ENCODE peak calls at places on chromosomes 2 and 18, in four cellular contexts. R is activated CD4-positive, CD25-positive, alpha-beta regulatory T cell treated with anti-CD3 and anti-CD28 coated beads, Interleukin-2, amount 50 U/mL, for 72 hours; C is stromal cell of bone marrow; B is stimulated activated CD8-positive, alpha-beta memory T cell treated with anti-CD3 and anti-CD28 coated beads, Interleukin-2, amount 100 ng/mL, for 1 hour. U is an unnamed sample.
A peak's percentile ranks its signal among the peaks of the same experiment; 100 is the strongest.

GRCh38 chr2:55056024-55056521 is 5.8 kb upstream of the RTN4 start:
- DNase-seq in R (no peak), C (peak; percentile 53), B (no peak), U (no peak)

GRCh38 chr2:222610746-222611145 is 45.1 kb downstream of the FARSB start:
- DNase-seq in R (no peak), C (no peak), B (no peak), U (no peak)

GRCh38 chr2:105843797-105844374 is 99.2 kb downstream of the NCK2 start:
- DNase-seq in R (no peak), C (no peak), B (no peak), U (no peak)

GRCh38 chr2:1600191-1601063 is 143.9 kb downstream of the PXDN start:
- DNase-seq in R (no peak), C (no peak), B (no peak), U (no peak)

GRCh38 chr2:174836345-174836999 is 72.2 kb upstream of the CHRNA1 start:
- DNase-seq in R (no peak), C (peak; percentile 67), B (no peak), U (no peak)

GRCh38 chr18:75208055-75208835 is 694 bp downstream of the PTGR3 start:
- DNase-seq in R (peak; percentile 52), C (no peak), B (no peak), U (peak; percentile 41)

GRCh38 chr2:171441470-171441869 is 7.4 kb downstream of the DCAF17 start:
- DNase-seq in R (no peak), C (no peak), B (no peak), U (no peak)

GRCh38 chr2:67006373-67006960 is 390.7 kb upstream of the ETAA1 start:
- DNase-seq in R (no peak), C (no peak), B (no peak), U (no peak)

GRCh38 chr2:149002378-149002890 is 36.1 kb upstream of the LYPD6B start:
- DNase-seq in R (no peak), C (no peak), B (no peak), U (no peak)

GRCh38 chr2:2887772-2888387 is 489.7 kb downstream of the EIPR1 start:
- DNase-seq in R (no peak), C (no peak), B (no peak), U (no peak)

GRCh38 chr2:86337235-86338099 is at the start of gene REEP1:
- DNase-seq in R (no peak), C (no peak), B (no peak), U (peak; percentile 13)

GRCh38 chr2:217950401-217950871 is 52.4 kb downstream of the TNS1 start:
- DNase-seq in R (no peak), C (no peak), B (no peak), U (no peak)

GRCh38 chr2:229921101-229921891 is 513 bp downstream of the TRIP12 start:
- DNase-seq in R (peak; percentile 66), C (peak; percentile 36), B (peak; percentile 46), U (no peak)

GRCh38 chr2:167759531-167759930 is 487.9 kb downstream of the STK39 start:
- DNase-seq in R (no peak), C (no peak), B (no peak), U (no peak)

GRCh38 chr2:168427451-168427850 is 28.6 kb upstream of the CERS6 start:
- DNase-seq in R (no peak), C (peak; percentile 74), B (no peak), U (no peak)

GRCh38 chr2:26640331-26640745 is 828 bp downstream of the CIB4 start:
- DNase-seq in R (no peak), C (peak; percentile 61), B (no peak), U (no peak)

GRCh38 chr2:47907097-47907781 is 941 bp upstream of the FBXO11 start:
- DNase-seq in R (no peak), C (no peak), B (no peak), U (no peak)

GRCh38 chr2:114450639-114451038 is 8.2 kb downstream of the DPP10 start:
- DNase-seq in R (no peak), C (no peak), B (no peak), U (no peak)

GRCh38 chr2:181764095-181764963 is 84.0 kb upstream of the NEUROD1 start:
- DNase-seq in R (no peak), C (no peak), B (no peak), U (no peak)

GRCh38 chr2:43073373-43073772 is 153.0 kb downstream of the ZFP36L2 start:
- DNase-seq in R (no peak), C (peak; percentile 54), B (no peak), U (no peak)

GRCh38 chr2:24497685-24498084 is 6.6 kb downstream of the NCOA1 start:
- DNase-seq in R (no peak), C (no peak), B (no peak), U (no peak)

GRCh38 chr2:159399716-159400525 is 113.4 kb upstream of the WDSUB1 start:
- DNase-seq in R (no peak), C (peak; percentile 6), B (no peak), U (peak; percentile 81)

GRCh38 chr2:25339791-25340339 is 1.9 kb downstream of the DNMT3A start:
- DNase-seq in R (no peak), C (no peak), B (no peak), U (no peak)

GRCh38 chr2:52710810-52711618 is 1056.6 kb upstream of the CHAC2 start:
- DNase-seq in R (no peak), C (no peak), B (no peak), U (no peak)

GRCh38 chr2:55490554-55490953 is 29.0 kb upstream of the CFAP36 start:
- DNase-seq in R (no peak), C (peak; percentile 65), B (no peak), U (no peak)

GRCh38 chr2:50791271-50791670 is 240.7 kb downstream of the NRXN1 start:
- DNase-seq in R (no peak), C (no peak), B (no peak), U (no peak)

GRCh38 chr2:68135448-68136320 is 22.0 kb upstream of the PNO1 start:
- DNase-seq in R (no peak), C (no peak), B (no peak), U (no peak)

GRCh38 chr2:73386894-73387636 is 1.4 kb downstream of the ALMS1 start:
- DNase-seq in R (no peak), C (no peak), B (no peak), U (no peak)

GRCh38 chr18:76357174-76357573 is 137.9 kb downstream of the ZNF516 start:
- DNase-seq in R (no peak), C (no peak), B (no peak), U (no peak)

GRCh38 chr2:231522418-231523180 is 7.6 kb downstream of the NMUR1 start:
- DNase-seq in R (no peak), C (no peak), B (no peak), U (no peak)

GRCh38 chr18:38545071-38545470 is 979.5 kb upstream of the CELF4 start:
- DNase-seq in R (no peak), C (no peak), B (no peak), U (no peak)

GRCh38 chr2:221844187-221844586 is 272.1 kb upstream of the EPHA4 start:
- DNase-seq in R (no peak), C (no peak), B (no peak), U (no peak)